ENCODE peak calls at places on chromosomes 12 and 14, in seven cellular contexts. G is HTR-8/SVneo, N is AG04450, W is GDM1, V is NCI-H460, C is fibroblast of lung, Z is posterior vena cava. Y is an unnamed sample.

GRCh38 chr14:78785265-78785664 is 615.1 kb downstream of the NRXN3 start:
- DNase-seq in G (no peak), N (no peak), W (no peak), V (no peak), C (no peak), Z (no peak), Y (no peak)

GRCh38 chr14:76768201-76768656 is 7.0 kb downstream of the VASH1 start:
- DNase-seq in G (no peak), N (no peak), W (peak), V (no peak), C (no peak), Z (peak), Y (no peak)

GRCh38 chr14:23245282-23245681 is 7.5 kb downstream of the RNF212B start:
- DNase-seq in G (no peak), N (no peak), W (no peak), V (no peak), C (no peak), Z (no peak), Y (no peak)

GRCh38 chr14:56189306-56189705 is 71.1 kb downstream of the PELI2 start:
- DNase-seq in G (no peak), N (peak), W (no peak), V (no peak), C (peak), Z (no peak), Y (no peak)

GRCh38 chr14:75702606-75703261 is 41.7 kb downstream of the TTLL5 start:
- DNase-seq in G (no peak), N (no peak), W (no peak), V (no peak), C (peak), Z (no peak), Y (no peak)

GRCh38 chr12:77644915-77645605 is 185.6 kb upstream of the NAV3 start:
- DNase-seq in G (no peak), N (no peak), W (no peak), V (no peak), C (no peak), Z (no peak), Y (no peak)

GRCh38 chr12:4421590-4422031 is 24.0 kb downstream of the FGF6 start:
- DNase-seq in G (peak), N (no peak), W (no peak), V (peak), C (peak), Z (no peak), Y (no peak)

GRCh38 chr12:116856729-116857128 is 24.5 kb downstream of the HRK start:
- DNase-seq in G (no peak), N (no peak), W (no peak), V (no peak), C (no peak), Z (no peak), Y (no peak)

GRCh38 chr12:64610660-64611429 is 550 bp downstream of the RASSF3 start:
- DNase-seq in G (no peak), N (no peak), W (peak), V (peak), C (peak), Z (peak), Y (peak)

GRCh38 chr12:20350495-20350894 is 17.8 kb upstream of the PDE3A start:
- DNase-seq in G (no peak), N (no peak), W (no peak), V (peak), C (peak), Z (no peak), Y (no peak)

GRCh38 chr12:127284021-127284420 is 982.9 kb upstream of the TMEM132C start:
- DNase-seq in G (no peak), N (no peak), W (no peak), V (no peak), C (peak), Z (no peak), Y (no peak)

GRCh38 chr12:25388216-25388615 is 137.5 kb upstream of the KRAS start:
- DNase-seq in G (no peak), N (no peak), W (no peak), V (no peak), C (no peak), Z (no peak), Y (no peak)

GRCh38 chr14:52015411-52016030 is 26.2 kb downstream of the RTRAF start:
- DNase-seq in G (peak), N (no peak), W (no peak), V (peak), C (no peak), Z (no peak), Y (no peak)

GRCh38 chr14:102949062-102949800 is 26.8 kb downstream of the AMN start:
- DNase-seq in G (no peak), N (no peak), W (peak), V (no peak), C (no peak), Z (no peak), Y (no peak)

GRCh38 chr14:98548071-98548686 is 723.8 kb downstream of the BCL11B start:
- DNase-seq in G (no peak), N (no peak), W (no peak), V (no peak), C (no peak), Z (no peak), Y (no peak)

GRCh38 chr12:50174971-50175715 is 8.0 kb upstream of the CERS5 start:
- DNase-seq in G (no peak), N (peak), W (peak), V (peak), C (peak), Z (no peak), Y (no peak)

GRCh38 chr12:108828774-108829173 is 28.6 kb downstream of the SSH1 start:
- DNase-seq in G (no peak), N (no peak), W (no peak), V (no peak), C (peak), Z (peak), Y (no peak)

GRCh38 chr14:79822034-79822433 is 389.3 kb downstream of the DIO2 start:
- DNase-seq in G (no peak), N (no peak), W (no peak), V (no peak), C (no peak), Z (no peak), Y (no peak)

GRCh38 chr12:126139355-126139754 is 1074.1 kb downstream of the AACS start:
- DNase-seq in G (no peak), N (no peak), W (no peak), V (no peak), C (no peak), Z (no peak), Y (no peak)

GRCh38 chr12:67202344-67203012 is 66.7 kb upstream of the CAND1 start:
- DNase-seq in G (no peak), N (no peak), W (no peak), V (no peak), C (no peak), Z (no peak), Y (no peak)

GRCh38 chr12:132483612-132484011 is 6.3 kb upstream of the FBRSL1 start:
- DNase-seq in G (no peak), N (no peak), W (no peak), V (no peak), C (no peak), Z (no peak), Y (no peak)

GRCh38 chr12:3884671-3885070 is 11.5 kb upstream of the PARP11 start:
- DNase-seq in G (no peak), N (no peak), W (no peak), V (no peak), C (no peak), Z (no peak), Y (no peak)

GRCh38 chr12:1935700-1936378 is 17.4 kb upstream of the CACNA2D4 start:
- DNase-seq in G (no peak), N (no peak), W (no peak), V (no peak), C (no peak), Z (no peak), Y (peak)

GRCh38 chr12:40645361-40645760 is 46.9 kb upstream of the CNTN1 start:
- DNase-seq in G (no peak), N (no peak), W (no peak), V (no peak), C (no peak), Z (no peak), Y (no peak)

GRCh38 chr14:37443461-37443860 is 151.6 kb downstream of the FOXA1 start:
- DNase-seq in G (no peak), N (peak), W (no peak), V (no peak), C (peak), Z (no peak), Y (no peak)

GRCh38 chr14:52895000-52895399 is 55.9 kb downstream of the FERMT2 start:
- DNase-seq in G (peak), N (no peak), W (no peak), V (no peak), C (peak), Z (no peak), Y (no peak)

GRCh38 chr12:75862692-75863471 is 168.7 kb downstream of the PHLDA1 start:
- DNase-seq in G (peak), N (no peak), W (no peak), V (peak), C (peak), Z (no peak), Y (no peak)

GRCh38 chr12:109972821-109973220 is 23.3 kb downstream of the GIT2 start:
- DNase-seq in G (no peak), N (no peak), W (no peak), V (no peak), C (no peak), Z (no peak), Y (no peak)

GRCh38 chr12:41100572-41100971 is 87.5 kb upstream of the PDZRN4 start:
- DNase-seq in G (no peak), N (no peak), W (no peak), V (no peak), C (no peak), Z (no peak), Y (no peak)

GRCh38 chr12:6547987-6548386 is 7.9 kb downstream of the IFFO1 start:
- DNase-seq in G (peak), N (peak), W (no peak), V (no peak), C (peak), Z (no peak), Y (peak)

GRCh38 chr14:23057757-23058653 is 685 bp upstream of the CDH24 start:
- DNase-seq in G (peak), N (peak), W (no peak), V (peak), C (peak), Z (peak), Y (peak)

GRCh38 chr12:111411187-111411764 is 5.6 kb downstream of the SH2B3 start:
- DNase-seq in G (no peak), N (no peak), W (no peak), V (no peak), C (no peak), Z (no peak), Y (no peak)

GRCh38 chr14:98103705-98104104 is 1168.3 kb downstream of the BCL11B start:
- DNase-seq in G (no peak), N (no peak), W (no peak), V (no peak), C (no peak), Z (no peak), Y (no peak)

GRCh38 chr12:42945927-42946326 is 356.4 kb upstream of the PRICKLE1 start:
- DNase-seq in G (no peak), N (no peak), W (no peak), V (no peak), C (no peak), Z (no peak), Y (no peak)

GRCh38 chr12:666066-666465 is 2.8 kb upstream of the NINJ2 start:
- DNase-seq in G (no peak), N (no peak), W (no peak), V (no peak), C (no peak), Z (no peak), Y (no peak)

GRCh38 chr12:92539966-92540791 is 162.6 kb upstream of the PLEKHG7 start:
- DNase-seq in G (no peak), N (no peak), W (no peak), V (no peak), C (no peak), Z (no peak), Y (peak)

GRCh38 chr14:88013750-88014349 is 8.9 kb downstream of the GPR65 start:
- DNase-seq in G (peak), N (peak), W (no peak), V (peak), C (peak), Z (peak), Y (peak)

GRCh38 chr12:117875652-117876491 is 92.9 kb downstream of the KSR2 start:
- DNase-seq in G (no peak), N (no peak), W (no peak), V (no peak), C (peak), Z (no peak), Y (no peak)

GRCh38 chr14:54102530-54102929 is 145.9 kb upstream of the BMP4 start:
- DNase-seq in G (no peak), N (no peak), W (no peak), V (no peak), C (no peak), Z (no peak), Y (no peak)

Y was measured in sigmoid colon.